ENCODE peak calls at places on chromosomes 3 and 15, in ten cellular contexts. E is GM03348; X is T-helper 9 cell; U is NCI-H1092; S is bronchial epithelial cell; W is COR-L47; G is kidney tubule cell; F is central memory CD4-positive, alpha-beta T cell; L is brain microvascular endothelial cell; V is LoVo. M is an unnamed sample.

GRCh38 chr3:176766862-176767261 is 430.4 kb downstream of the TBL1XR1 start:
- DNase-seq in E (no peak), X (no peak), U (no peak), S (peak; percentile 77), W (no peak), G (peak; percentile 61), F (no peak), L (no peak), V (peak; percentile 4), M (no peak)

GRCh38 chr3:9747267-9747666 is 2.5 kb upstream of the OGG1 start:
- DNase-seq in E (no peak), X (no peak), U (no peak), S (no peak), W (no peak), G (peak; percentile 25), F (no peak), L (no peak), V (no peak), M (peak; percentile 64)

GRCh38 chr3:77467702-77468407 is 428.0 kb downstream of the ROBO2 start:
- DNase-seq in E (no peak), X (no peak), U (peak; percentile 45), S (peak; percentile 22), W (no peak), G (peak; percentile 89), F (no peak), L (no peak), V (no peak), M (no peak)

GRCh38 chr15:46232471-46232870 is 597.6 kb downstream of the SQOR start:
- DNase-seq in E (no peak), X (no peak), U (no peak), S (no peak), W (no peak), G (no peak), F (no peak), L (no peak), V (no peak), M (no peak)

GRCh38 chr15:58057559-58057958 is 8.0 kb downstream of the ALDH1A2 start:
- DNase-seq in E (no peak), X (no peak), U (no peak), S (peak; percentile 57), W (no peak), G (no peak), F (no peak), L (no peak), V (no peak), M (no peak)

GRCh38 chr3:47578691-47579632 is at the start of gene CSPG5:
- DNase-seq in E (peak; percentile 73), X (peak; percentile 19), U (peak; percentile 2), S (no peak), W (peak; percentile 15), G (no peak), F (peak; percentile 8), L (no peak), V (peak; percentile 30), M (peak; percentile 20)

GRCh38 chr3:50503947-50504346 is 513 bp upstream of the CACNA2D2 start:
- DNase-seq in E (no peak), X (no peak), U (no peak), S (no peak), W (no peak), G (no peak), F (no peak), L (no peak), V (no peak), M (no peak)

GRCh38 chr3:158731525-158731924 is 732 bp downstream of the RARRES1 start:
- DNase-seq in E (no peak), X (no peak), U (no peak), S (no peak), W (no peak), G (no peak), F (no peak), L (no peak), V (no peak), M (no peak)

GRCh38 chr3:195555110-195555509 is 12.0 kb upstream of the PPP1R2 start:
- DNase-seq in E (no peak), X (no peak), U (no peak), S (no peak), W (no peak), G (no peak), F (no peak), L (no peak), V (no peak), M (no peak)